ENCODE peak calls at places on chromosomes 16 and 17, in four cellular contexts. X is MM.1S, T is anterior cingulate cortex, M is C1 segment of cervical spinal cord. W is an unnamed sample.

GRCh38 chr16:76741623-76742022 is 449.4 kb upstream of the MON1B start:
- DNase-seq in M (no peak), X (no peak), T (no peak), W (no peak)

GRCh38 chr16:46889942-46890300 is 5.8 kb downstream of the GPT2 start:
- DNase-seq in M (no peak), X (peak), T (no peak), W (no peak)

GRCh38 chr17:21058098-21058893 is 15.5 kb upstream of the USP22 start:
- DNase-seq in X (no peak), T (no peak), M (no peak), W (no peak)

GRCh38 chr16:57266531-57267268 is 17.8 kb downstream of the PLLP start:
- DNase-seq in M (no peak), X (no peak), T (no peak), W (peak)

GRCh38 chr17:35175638-35176415 is 18.4 kb downstream of the SLC35G3 start:
- DNase-seq in T (no peak), X (no peak), M (no peak), W (no peak)

GRCh38 chr17:17800504-17801021 is 36.2 kb downstream of the SREBF1 start:
- DNase-seq in X (no peak), T (no peak), M (no peak), W (no peak)

GRCh38 chr16:87648236-87648635 is 45.9 kb downstream of the JPH3 start:
- DNase-seq in T (no peak), X (no peak), M (no peak), W (no peak)

GRCh38 chr17:39404542-39405378 is 3.3 kb upstream of the FBXL20 start:
- DNase-seq in T (no peak), M (no peak), X (no peak), W (no peak)

GRCh38 chr17:83058478-83059167 is 20.8 kb upstream of the METRNL start:
- DNase-seq in T (no peak), M (no peak), X (no peak), W (no peak)